ENCODE peak calls at places on chromosomes 16 and 17, in eight cellular contexts. U is sigmoid colon, E is A549, X is GM12878, Q is erythroblast, F is body of pancreas, T is H1, O is lower leg skin. H is an unnamed sample.

GRCh38 chr17:63439682-63440081 is 6.4 kb downstream of the CYB561 start:
- DNase-seq in U (no peak), E (no peak), X (no peak), Q (no peak), F (no peak), T (no peak), O (no peak), H (peak)

GRCh38 chr16:84044108-84044488 is 1.5 kb upstream of the SLC38A8 start:
- DNase-seq in U (no peak), E (peak), X (no peak), Q (peak), F (peak), T (no peak), O (no peak), H (peak)

GRCh38 chr17:68229619-68230018 is 18.2 kb upstream of the AMZ2 start:
- DNase-seq in U (no peak), E (no peak), X (no peak), Q (no peak), F (no peak), T (no peak), O (peak), H (no peak)

GRCh38 chr16:10749680-10750035 is 6.0 kb downstream of the NUBP1 start:
- DNase-seq in U (no peak), E (no peak), X (no peak), Q (no peak), F (no peak), T (no peak), O (no peak), H (no peak)

GRCh38 chr16:72012607-72013006 is 4.1 kb downstream of the DHODH start:
- DNase-seq in U (peak), E (no peak), X (no peak), Q (peak), F (no peak), T (no peak), O (no peak), H (no peak)

GRCh38 chr17:70190959-70191805 is 21.9 kb downstream of the KCNJ2 start:
- DNase-seq in U (no peak), E (no peak), X (no peak), Q (no peak), F (peak), T (no peak), O (no peak), H (no peak)

GRCh38 chr16:84841787-84842300 is 22.1 kb downstream of the CRISPLD2 start:
- DNase-seq in U (no peak), E (no peak), X (no peak), Q (no peak), F (peak), T (peak), O (no peak), H (no peak)

GRCh38 chr16:8850279-8850885 is 18.4 kb downstream of the CARHSP1 start:
- DNase-seq in U (peak), E (no peak), X (no peak), Q (no peak), F (no peak), T (no peak), O (peak), H (peak)

GRCh38 chr17:38673714-38674012 is 1.1 kb downstream of the EPOP start:
- DNase-seq in U (no peak), E (peak), X (no peak), Q (peak), F (no peak), T (no peak), O (no peak), H (no peak)

GRCh38 chr16:50273888-50274770 is 7.8 kb downstream of the ADCY7 start:
- DNase-seq in U (no peak), E (no peak), X (peak), Q (peak), F (no peak), T (no peak), O (no peak), H (no peak)

GRCh38 chr17:2174471-2175293 is 119.8 kb downstream of the HIC1 start:
- DNase-seq in U (peak), E (no peak), X (no peak), Q (no peak), F (peak), T (no peak), O (no peak), H (peak)

GRCh38 chr17:69232650-69233049 is 4.0 kb upstream of the ABCA10 start:
- DNase-seq in U (no peak), E (no peak), X (no peak), Q (no peak), F (no peak), T (no peak), O (no peak), H (no peak)

GRCh38 chr17:53227514-53227913 is 595.2 kb upstream of the KIF2B start:
- DNase-seq in U (no peak), E (no peak), X (no peak), Q (no peak), F (no peak), T (no peak), O (no peak), H (no peak)

GRCh38 chr17:27466748-27467375 is 10.6 kb downstream of the KSR1 start:
- DNase-seq in U (no peak), E (no peak), X (peak), Q (peak), F (no peak), T (no peak), O (no peak), H (no peak)

GRCh38 chr17:57557793-57558681 is 187.1 kb downstream of the CCDC182 start:
- DNase-seq in U (no peak), E (no peak), X (no peak), Q (no peak), F (no peak), T (no peak), O (no peak), H (no peak)

GRCh38 chr16:8869212-8869987 is 594 bp upstream of the CARHSP1 start:
- DNase-seq in U (no peak), E (no peak), X (no peak), Q (peak), F (no peak), T (no peak), O (no peak), H (no peak)

GRCh38 chr17:29571883-29572681 is 3.6 kb downstream of the TP53I13 start:
- DNase-seq in U (peak), E (no peak), X (no peak), Q (no peak), F (peak), T (no peak), O (peak), H (no peak)

GRCh38 chr16:15457390-15457789 is 23.0 kb downstream of the BMERB1 start:
- DNase-seq in U (no peak), E (no peak), X (no peak), Q (no peak), F (no peak), T (no peak), O (no peak), H (no peak)

GRCh38 chr16:57612494-57612893 is 15.9 kb upstream of the ADGRG1 start:
- DNase-seq in U (peak), E (no peak), X (no peak), Q (no peak), F (no peak), T (peak), O (peak), H (no peak)

GRCh38 chr17:47705536-47706481 is 11.8 kb downstream of the TBKBP1 start:
- DNase-seq in U (peak), E (no peak), X (no peak), Q (no peak), F (no peak), T (no peak), O (no peak), H (no peak)

GRCh38 chr16:74700206-74701040 is at the start of gene MLKL:
- DNase-seq in U (peak), E (peak), X (peak), Q (peak), F (peak), T (no peak), O (peak), H (peak)

GRCh38 chr16:81261049-81261648 is 22.7 kb downstream of the BCO1 start:
- DNase-seq in U (no peak), E (peak), X (no peak), Q (peak), F (no peak), T (peak), O (no peak), H (peak)

GRCh38 chr16:10862432-10862831 is 14.6 kb upstream of the CIITA start:
- DNase-seq in U (peak), E (no peak), X (no peak), Q (no peak), F (peak), T (no peak), O (no peak), H (no peak)

GRCh38 chr17:30341703-30342102 is 7.8 kb upstream of the TMIGD1 start:
- DNase-seq in U (no peak), E (no peak), X (no peak), Q (no peak), F (no peak), T (no peak), O (no peak), H (peak)

GRCh38 chr17:58303981-58304734 is 23.4 kb upstream of the MPO start:
- DNase-seq in U (peak), E (peak), X (no peak), Q (peak), F (peak), T (peak), O (peak), H (peak)

GRCh38 chr17:38459556-38459955 is 31.3 kb downstream of the ARHGAP23 start:
- DNase-seq in U (no peak), E (no peak), X (no peak), Q (peak), F (no peak), T (no peak), O (no peak), H (no peak)

GRCh38 chr16:47470211-47470610 is 9.1 kb downstream of the PHKB start:
- DNase-seq in U (no peak), E (no peak), X (no peak), Q (no peak), F (no peak), T (no peak), O (no peak), H (no peak)

GRCh38 chr17:29980261-29980660 is 38.8 kb downstream of the EFCAB5 start:
- DNase-seq in U (no peak), E (no peak), X (no peak), Q (no peak), F (no peak), T (no peak), O (no peak), H (no peak)

GRCh38 chr17:16463341-16464000 is 28.5 kb downstream of the LRRC75A start:
- DNase-seq in U (no peak), E (no peak), X (no peak), Q (peak), F (peak), T (no peak), O (no peak), H (peak)

GRCh38 chr17:66466933-66467367 is 164.5 kb downstream of the PRKCA start:
- DNase-seq in U (peak), E (peak), X (no peak), Q (peak), F (no peak), T (no peak), O (peak), H (peak)

GRCh38 chr16:17885659-17886200 is 415.0 kb upstream of the XYLT1 start:
- DNase-seq in U (no peak), E (no peak), X (no peak), Q (no peak), F (no peak), T (no peak), O (no peak), H (no peak)

GRCh38 chr17:75346906-75347305 is 57.7 kb upstream of the SLC25A19 start:
- DNase-seq in U (no peak), E (no peak), X (no peak), Q (peak), F (no peak), T (no peak), O (no peak), H (no peak)

GRCh38 chr17:49101054-49101534 is 31.5 kb upstream of the B4GALNT2 start:
- DNase-seq in U (no peak), E (no peak), X (no peak), Q (no peak), F (peak), T (no peak), O (peak), H (no peak)

GRCh38 chr16:46976550-46976949 is 3.1 kb upstream of the DNAJA2 start:
- DNase-seq in U (no peak), E (no peak), X (no peak), Q (no peak), F (peak), T (no peak), O (no peak), H (no peak)

GRCh38 chr16:84618428-84619102 is 687 bp upstream of the COTL1 start:
- DNase-seq in U (no peak), E (peak), X (no peak), Q (no peak), F (peak), T (peak), O (no peak), H (peak)

GRCh38 chr17:34201225-34201624 is 53.9 kb upstream of the CCL2 start:
- DNase-seq in U (no peak), E (no peak), X (no peak), Q (no peak), F (no peak), T (no peak), O (no peak), H (no peak)
- TF ChIP-seq POLR2A in U (no peak), E (no peak), X (no peak), Q (no peak), F (no peak), T (no peak), O (no peak), H (no peak)

DNA sequence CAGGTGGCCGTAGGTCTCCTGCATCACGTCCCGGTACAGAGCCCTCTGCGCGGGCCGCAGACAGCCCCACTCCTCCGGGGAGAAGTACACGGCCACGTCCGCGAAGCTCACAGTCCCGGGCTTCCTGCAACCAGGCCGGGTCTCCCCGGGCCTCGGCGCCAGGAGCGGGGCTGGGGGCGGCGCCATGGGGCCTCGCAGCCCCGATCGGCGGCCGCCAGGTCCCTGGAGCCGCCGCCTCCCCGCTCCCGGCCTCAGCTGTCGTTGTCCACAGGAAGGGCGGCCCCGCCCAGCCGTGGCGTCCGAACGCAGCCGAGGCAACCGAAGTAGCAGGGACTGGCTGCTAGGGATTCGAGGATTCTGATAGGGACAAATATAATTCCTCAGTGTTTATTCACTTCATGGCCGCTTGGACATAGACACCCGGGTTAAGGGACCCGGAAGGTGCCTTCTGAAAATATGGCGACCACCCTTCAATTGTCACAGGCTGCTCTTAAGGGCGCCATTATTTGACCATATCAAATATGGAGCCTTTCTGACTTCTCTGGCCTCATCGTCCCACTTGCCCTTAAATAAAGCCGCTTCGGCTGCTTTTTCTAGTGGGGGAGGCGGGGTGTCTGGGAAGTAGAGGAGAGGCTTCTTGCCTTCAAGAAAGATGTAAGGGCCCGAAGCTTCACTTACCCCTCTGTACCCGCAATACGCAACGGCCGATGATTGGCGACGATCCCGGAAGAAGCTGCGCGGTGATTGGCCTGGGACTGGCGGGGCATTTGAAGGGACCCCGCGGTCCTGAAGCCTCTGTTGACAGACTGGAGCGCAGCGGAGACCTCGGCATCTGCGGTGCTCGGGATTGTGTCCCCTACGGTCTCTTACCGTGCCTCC is at the start of gene ZNF688:
- DNase-seq in U (peak), E (peak), X (peak), Q (peak), F (peak), T (peak), O (peak), H (peak)
- TF ChIP-seq POLR2A in U (peak), E (peak), X (peak), Q (peak), F (peak), T (peak), O (no peak), H (peak)

DNA sequence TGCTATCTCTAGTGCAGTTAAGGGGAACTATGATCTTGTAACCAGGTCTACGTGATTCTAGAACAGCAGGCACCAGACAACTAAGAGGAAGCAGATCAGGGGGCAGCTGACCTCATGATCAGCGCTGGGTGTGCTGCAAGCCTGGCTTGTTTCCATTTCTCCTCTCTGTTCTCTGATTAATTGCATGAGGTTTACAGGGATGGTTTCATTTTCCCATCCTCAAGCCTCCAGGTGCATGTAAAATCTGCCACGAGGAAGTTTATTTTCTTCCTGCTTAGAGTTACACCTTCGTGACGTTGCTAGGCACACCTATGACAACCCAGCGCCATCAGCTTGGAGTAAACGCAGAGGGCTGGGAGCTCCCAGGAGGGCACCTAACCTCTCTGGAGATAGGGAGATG is 4.3 kb upstream of the NUPR1 start:
- DNase-seq in U (no peak), E (no peak), X (no peak), Q (no peak), F (peak), T (no peak), O (no peak), H (no peak)
- TF ChIP-seq POLR2A in U (peak), E (no peak), X (no peak), Q (no peak), F (no peak), T (no peak), O (no peak), H (no peak)

GRCh38 chr17:42744806-42745617 is at the start of gene EZH1:
- DNase-seq in U (peak), E (peak), X (peak), Q (peak), F (peak), T (peak), O (peak), H (peak)
- TF ChIP-seq POLR2A in U (peak), E (peak), X (peak), Q (peak), F (peak), T (peak), O (no peak), H (peak)

DNA sequence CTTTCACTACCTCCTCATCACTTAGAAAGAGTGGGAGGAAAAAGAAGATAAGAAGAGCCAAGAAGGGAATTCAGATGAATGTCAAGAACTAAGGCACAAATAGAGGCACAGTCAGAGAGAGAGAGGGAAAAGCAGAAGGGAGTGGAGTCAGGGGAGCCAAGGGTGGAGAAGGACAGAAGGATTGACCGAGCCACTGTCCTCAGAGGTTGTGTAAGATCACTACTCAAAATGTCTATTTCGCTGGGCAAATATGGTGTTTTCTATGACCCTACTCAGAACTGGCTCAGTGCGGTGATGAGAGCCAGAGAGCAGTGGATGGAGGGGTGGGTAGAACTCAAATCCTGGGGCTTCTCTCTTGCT is 139.2 kb upstream of the HS3ST2 start:
- DNase-seq in U (peak), E (no peak), X (no peak), Q (no peak), F (no peak), T (peak), O (peak), H (no peak)
- TF ChIP-seq POLR2A in U (no peak), E (no peak), X (no peak), Q (no peak), F (no peak), T (no peak), O (no peak), H (no peak)

GRCh38 chr17:79842656-79843474 is 3.6 kb upstream of the CBX4 start:
- DNase-seq in U (no peak), E (no peak), X (no peak), Q (no peak), F (peak), T (peak), O (no peak), H (peak)

GRCh38 chr17:79845601-79845949 is 6.3 kb upstream of the CBX4 start:
- DNase-seq in U (no peak), E (peak), X (no peak), Q (peak), F (no peak), T (no peak), O (no peak), H (no peak)

GRCh38 chr17:79844869-79845600 is 5.8 kb upstream of the CBX4 start:
- DNase-seq in U (peak), E (peak), X (no peak), Q (peak), F (peak), T (peak), O (peak), H (no peak)

GRCh38 chr17:79843475-79843916 is 4.3 kb upstream of the CBX4 start:
- DNase-seq in U (no peak), E (no peak), X (no peak), Q (no peak), F (peak), T (peak), O (no peak), H (no peak)

DNA sequence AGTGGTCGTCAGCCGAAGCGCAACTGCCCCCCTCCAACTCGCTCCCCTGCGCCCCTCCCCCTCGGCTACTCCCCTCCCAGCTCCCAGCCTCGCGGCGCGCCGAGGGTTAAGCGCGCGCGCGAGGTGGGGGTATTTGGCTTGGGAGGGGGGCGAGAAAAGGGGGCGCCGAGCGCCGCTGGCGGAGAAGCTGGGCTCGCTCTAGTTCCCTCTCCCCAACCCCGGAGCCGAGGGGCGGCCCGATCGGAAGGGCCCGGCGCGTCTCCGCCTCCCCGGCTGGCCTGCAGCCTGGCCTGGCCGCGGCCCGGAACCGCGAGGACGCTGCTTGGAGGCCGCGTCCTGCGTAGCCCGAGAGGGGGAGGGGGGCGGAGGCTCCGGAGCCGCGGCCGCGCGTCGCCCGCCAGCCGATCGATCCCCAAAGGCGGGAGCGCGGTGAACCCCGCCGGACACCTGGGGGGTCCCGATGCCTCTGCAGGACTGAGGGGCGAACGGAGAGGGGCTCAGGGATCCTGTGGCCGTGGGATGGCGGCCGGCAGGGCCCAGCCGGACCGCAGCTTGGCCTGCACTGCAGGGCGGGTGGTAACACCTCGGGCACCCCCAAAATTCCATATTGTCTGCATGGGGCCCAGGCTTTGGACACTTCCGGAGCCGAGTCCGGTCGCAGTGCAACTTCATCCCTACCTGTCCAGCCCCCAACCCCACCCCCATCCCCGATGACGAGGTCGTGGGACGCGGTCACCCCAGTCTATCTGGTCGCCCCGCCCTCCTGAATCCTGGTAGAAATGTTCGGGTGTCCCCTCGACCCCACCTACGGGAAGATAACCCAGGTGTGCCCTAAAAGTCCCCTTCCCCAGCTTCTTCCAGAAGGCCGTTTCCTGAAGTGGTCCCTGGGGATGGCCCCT is 4.9 kb upstream of the CBX4 start:
- DNase-seq in U (peak), E (peak), X (no peak), Q (no peak), F (peak), T (peak), O (peak), H (peak)
- TF ChIP-seq POLR2A in U (no peak), E (peak), X (no peak), Q (no peak), F (peak), T (no peak), O (no peak), H (no peak)

GRCh38 chr17:50345443-50346312 is at the start of gene XYLT2:
- DNase-seq in U (peak), E (peak), X (no peak), Q (peak), F (peak), T (peak), O (peak), H (peak)
- TF ChIP-seq POLR2A in U (peak), E (peak), X (peak), Q (no peak), F (peak), T (peak), O (no peak), H (peak)

GRCh38 chr16:2762711-2763110 is 10.3 kb downstream of the SRRM2 start:
- DNase-seq in U (no peak), E (no peak), X (no peak), Q (no peak), F (no peak), T (no peak), O (no peak), H (no peak)
- TF ChIP-seq POLR2A in U (no peak), E (no peak), X (no peak), Q (no peak), F (no peak), T (peak), O (no peak), H (no peak)

H was measured in endothelial cell of umbilical vein.